ENCODE peak calls at places on chromosomes 2 and 18, in six cellular contexts. N is neural crest cell, B is left ventricle myocardium superior, E is LoVo, U is right lobe of liver, C is T-helper 1 cell. A is an unnamed sample.

GRCh38 chr2:187783446-187783845 is 229.2 kb upstream of the TFPI start:
- DNase-seq in N (no peak), B (no peak), E (no peak), U (no peak), C (no peak), A (no peak)

GRCh38 chr2:206378835-206379234 is 64.5 kb upstream of the ADAM23 start:
- DNase-seq in N (no peak), B (no peak), E (no peak), U (no peak), C (no peak), A (no peak)

GRCh38 chr2:233801357-233802131 is 23.4 kb downstream of the MROH2A start:
- DNase-seq in N (no peak), B (no peak), E (no peak), U (no peak), C (no peak), A (peak)

GRCh38 chr2:160630801-160631590 is 137.4 kb upstream of the RBMS1 start:
- DNase-seq in N (no peak), B (peak), E (no peak), U (no peak), C (no peak), A (no peak)

GRCh38 chr18:76431437-76432273 is 63.4 kb downstream of the ZNF516 start:
- DNase-seq in N (no peak), B (no peak), E (no peak), U (no peak), C (no peak), A (no peak)

GRCh38 chr18:44733069-44733753 is 52.5 kb downstream of the SETBP1 start:
- DNase-seq in N (no peak), B (no peak), E (no peak), U (no peak), C (no peak), A (no peak)

GRCh38 chr2:223950448-223951347 is 5.6 kb upstream of the WDFY1 start:
- DNase-seq in N (no peak), B (no peak), E (no peak), U (no peak), C (no peak), A (no peak)

GRCh38 chr18:49857708-49858107 is 44.4 kb upstream of the ACAA2 start:
- DNase-seq in N (no peak), B (no peak), E (no peak), U (no peak), C (no peak), A (no peak)

GRCh38 chr18:14074187-14074586 is 58.0 kb downstream of the ZNF519 start:
- DNase-seq in N (no peak), B (no peak), E (no peak), U (no peak), C (no peak), A (no peak)

GRCh38 chr2:198807131-198807530 is 650.6 kb downstream of the SATB2 start:
- DNase-seq in N (no peak), B (no peak), E (no peak), U (no peak), C (no peak), A (no peak)

GRCh38 chr2:21030983-21031968 is 12.6 kb downstream of the APOB start:
- DNase-seq in N (no peak), B (no peak), E (no peak), U (no peak), C (no peak), A (no peak)

GRCh38 chr18:61870151-61870550 is 22.7 kb downstream of the RNF152 start:
- DNase-seq in N (no peak), B (no peak), E (no peak), U (no peak), C (no peak), A (no peak)

GRCh38 chr2:137467246-137467862 is 496.9 kb upstream of the HNMT start:
- DNase-seq in N (peak), B (no peak), E (peak), U (no peak), C (no peak), A (peak)

GRCh38 chr2:113851640-113852039 is 38.2 kb upstream of the ACTR3 start:
- DNase-seq in N (no peak), B (no peak), E (no peak), U (no peak), C (no peak), A (no peak)

GRCh38 chr2:64067326-64067725 is 48.1 kb upstream of the VPS54 start:
- DNase-seq in N (no peak), B (no peak), E (no peak), U (no peak), C (no peak), A (no peak)

GRCh38 chr2:62687644-62688043 is 17.9 kb upstream of the EHBP1 start:
- DNase-seq in N (no peak), B (no peak), E (no peak), U (no peak), C (no peak), A (no peak)

GRCh38 chr2:114517580-114517979 is 75.1 kb downstream of the DPP10 start:
- DNase-seq in N (no peak), B (no peak), E (no peak), U (no peak), C (no peak), A (no peak)

GRCh38 chr18:56076735-56077134 is 488.7 kb upstream of the TCF4 start:
- DNase-seq in N (no peak), B (no peak), E (no peak), U (no peak), C (no peak), A (no peak)

GRCh38 chr2:23925702-23926288 is 1.1 kb downstream of the ATAD2B start:
- DNase-seq in N (no peak), B (peak), E (peak), U (peak), C (peak), A (no peak)

GRCh38 chr2:146837857-146838256 is 1007.0 kb upstream of the ACVR2A start:
- DNase-seq in N (no peak), B (no peak), E (no peak), U (no peak), C (no peak), A (no peak)

GRCh38 chr18:78686976-78687685 is 292.5 kb upstream of the SALL3 start:
- DNase-seq in N (no peak), B (no peak), E (no peak), U (no peak), C (no peak), A (no peak)

GRCh38 chr2:54954705-54955357 is 95.4 kb downstream of the RTN4 start:
- DNase-seq in N (no peak), B (no peak), E (no peak), U (no peak), C (no peak), A (no peak)

GRCh38 chr2:74893332-74893731 is 59.4 kb downstream of the HK2 start:
- DNase-seq in N (no peak), B (no peak), E (no peak), U (no peak), C (no peak), A (no peak)

GRCh38 chr2:27501042-27501441 is 4.4 kb downstream of the GCKR start:
- DNase-seq in N (no peak), B (no peak), E (no peak), U (peak), C (no peak), A (peak)

GRCh38 chr2:234919711-234920110 is 32.1 kb upstream of the SH3BP4 start:
- DNase-seq in N (no peak), B (no peak), E (peak), U (no peak), C (no peak), A (no peak)

GRCh38 chr2:17605691-17606090 is 65.2 kb downstream of the VSNL1 start:
- DNase-seq in N (no peak), B (no peak), E (no peak), U (no peak), C (no peak), A (no peak)

GRCh38 chr2:197339496-197340220 is 29.1 kb upstream of the ANKRD44 start:
- DNase-seq in N (no peak), B (no peak), E (no peak), U (no peak), C (no peak), A (no peak)

GRCh38 chr2:69253893-69254292 is 133.1 kb downstream of the GFPT1 start:
- DNase-seq in N (no peak), B (no peak), E (no peak), U (no peak), C (no peak), A (no peak)

GRCh38 chr18:59233017-59233410 is 13.1 kb downstream of the GRP start:
- DNase-seq in N (no peak), B (no peak), E (no peak), U (no peak), C (no peak), A (no peak)

GRCh38 chr2:8312861-8313768 is 368.7 kb upstream of the ID2 start:
- DNase-seq in N (no peak), B (no peak), E (peak), U (no peak), C (no peak), A (no peak)

GRCh38 chr2:88859461-88859860 is 168.0 kb downstream of the RPIA start:
- DNase-seq in N (no peak), B (no peak), E (no peak), U (no peak), C (no peak), A (no peak)

GRCh38 chr2:35857541-35857940 is 498.0 kb upstream of the CRIM1 start:
- DNase-seq in N (no peak), B (no peak), E (no peak), U (no peak), C (no peak), A (no peak)

GRCh38 chr2:236688563-236689392 is 119.2 kb downstream of the ACKR3 start:
- DNase-seq in N (no peak), B (no peak), E (no peak), U (no peak), C (no peak), A (no peak)

GRCh38 chr2:207296265-207296948 is 130.7 kb upstream of the KLF7 start:
- DNase-seq in N (no peak), B (no peak), E (no peak), U (no peak), C (no peak), A (no peak)

GRCh38 chr2:135694711-135695110 is 46.9 kb upstream of the UBXN4 start:
- DNase-seq in N (no peak), B (no peak), E (no peak), U (no peak), C (no peak), A (no peak)